ENCODE peak calls at places on chromosome 2, in five cellular contexts. I is tibial nerve, A is memory B cell, Q is DMS153, X is AG08395. V is an unnamed sample.

GRCh38 chr2:206989306-206989705 is 50.0 kb downstream of the CPO start:
- DNase-seq in I (no peak), A (no peak), Q (no peak), X (peak; percentile 27), V (no peak)

GRCh38 chr2:236033462-236033861 is 134.7 kb downstream of the GBX2 start:
- DNase-seq in I (no peak), A (no peak), Q (no peak), X (no peak), V (no peak)

GRCh38 chr2:147374410-147374811 is 470.4 kb upstream of the ACVR2A start:
- DNase-seq in I (no peak), A (no peak), Q (peak; percentile 38), X (peak; percentile 52), V (no peak)

GRCh38 chr2:38668092-38668491 is 2.2 kb downstream of the GALM start:
- DNase-seq in I (no peak), A (no peak), Q (no peak), X (no peak), V (no peak)

GRCh38 chr2:228657807-228658402 is 476.4 kb upstream of the SPHKAP start:
- DNase-seq in I (no peak), A (no peak), Q (peak; percentile 48), X (peak; percentile 59), V (no peak)

GRCh38 chr2:143732076-143732475 is 602.9 kb downstream of the ARHGAP15 start:
- DNase-seq in I (no peak), A (no peak), Q (no peak), X (no peak), V (no peak)

GRCh38 chr2:145380436-145381017 is 860.6 kb upstream of the ZEB2 start:
- DNase-seq in I (no peak), A (no peak), Q (no peak), X (peak; percentile 54), V (no peak)

GRCh38 chr2:214679736-214680135 is 129.7 kb downstream of the BARD1 start:
- DNase-seq in I (no peak), A (no peak), Q (no peak), X (no peak), V (no peak)

GRCh38 chr2:37928377-37928776 is 3.3 kb downstream of the RMDN2 start:
- DNase-seq in I (no peak), A (no peak), Q (no peak), X (no peak), V (no peak)

GRCh38 chr2:18378020-18378653 is 182.3 kb downstream of the RDH14 start:
- DNase-seq in I (no peak), A (peak; percentile 16), Q (peak; percentile 13), X (peak; percentile 61), V (no peak)

GRCh38 chr2:159913897-159914296 is 115.9 kb upstream of the CD302 start:
- DNase-seq in I (no peak), A (no peak), Q (no peak), X (no peak), V (no peak)

GRCh38 chr2:171595456-171595855 is 73.2 kb downstream of the CYBRD1 start:
- DNase-seq in I (no peak), A (no peak), Q (no peak), X (peak; percentile 20), V (no peak)

V was measured in T-cell.